ENCODE peak calls at places on chromosome 12, in five cellular contexts. H is AG10803; O is naive thymus-derived CD4-positive, alpha-beta T cell; Z is NCI-H510A treated with DMSO at 0.1 percent for 48 hours; G is lung microvascular endothelial cell. D is an unnamed sample.

GRCh38 chr12:76144253-76144564 is 59.7 kb upstream of the NAP1L1 start:
- DNase-seq in Z (no peak), G (peak; percentile 88), O (peak; percentile 8), H (peak; percentile 10), D (peak; percentile 41)

GRCh38 chr12:116399055-116399454 is 121.6 kb upstream of the MED13L start:
- DNase-seq in Z (no peak), H (no peak), O (no peak), G (no peak), D (no peak)

GRCh38 chr12:56151672-56152131 is 685 bp upstream of the MYL6B start:
- DNase-seq in G (no peak), Z (peak; percentile 78), O (peak; percentile 44), H (no peak), D (no peak)

GRCh38 chr12:125593269-125593668 is 528.0 kb downstream of the AACS start:
- DNase-seq in H (no peak), O (no peak), Z (no peak), G (no peak), D (no peak)

GRCh38 chr12:28603801-28604200 is 413.5 kb downstream of the CCDC91 start:
- DNase-seq in G (no peak), Z (no peak), H (no peak), O (no peak), D (no peak)

GRCh38 chr12:67920432-67920831 is 68.8 kb upstream of the IFNG-AS1 start:
- DNase-seq in G (no peak), O (no peak), Z (no peak), H (no peak), D (no peak)

GRCh38 chr12:84822541-84822940 is 90.1 kb downstream of the SLC6A15 start:
- DNase-seq in Z (no peak), H (peak; percentile 88), O (no peak), G (no peak), D (no peak)

GRCh38 chr12:69988601-69989194 is 163.7 kb downstream of the MYRFL start:
- DNase-seq in G (peak; percentile 51), O (no peak), H (peak; percentile 87), Z (no peak), D (peak; percentile 91)

GRCh38 chr12:74538491-74539258 is 1.0 kb downstream of the ATXN7L3B start:
- DNase-seq in G (peak; percentile 19), Z (no peak), O (peak; percentile 12), H (no peak), D (peak; percentile 16)

GRCh38 chr12:3432176-3432742 is 58.7 kb upstream of the PRMT8 start:
- DNase-seq in G (peak; percentile 12), O (no peak), Z (peak; percentile 22), H (no peak), D (no peak)